ENCODE peak calls at places on chromosomes 1 and 21, in five cellular contexts. One of them, this sample, is unnamed.

GRCh38 chr1:23515905-23516304 is 15.1 kb downstream of the E2F2 start:
- DNase-seq in GM23248: no peak
- DNase-seq in CD8-positive, alpha-beta T cell: no peak
- DNase-seq in adrenal gland: no peak
- DNase-seq in foreskin fibroblast: no peak
- DNase-seq in this sample: no peak

GRCh38 chr1:244350027-244350426 is 101.7 kb downstream of the ADSS2 start:
- DNase-seq in GM23248: no peak
- DNase-seq in CD8-positive, alpha-beta T cell: no peak
- DNase-seq in adrenal gland: no peak
- DNase-seq in foreskin fibroblast: no peak
- DNase-seq in this sample: no peak

GRCh38 chr21:46092026-46092764 is 5.7 kb upstream of the COL6A2 start:
- DNase-seq in GM23248: peak; percentile 99
- DNase-seq in CD8-positive, alpha-beta T cell: peak; percentile 36
- DNase-seq in adrenal gland: no peak
- DNase-seq in foreskin fibroblast: peak; percentile 99
- DNase-seq in this sample: no peak

GRCh38 chr1:184953600-184954219 is 20.6 kb downstream of the NIBAN1 start:
- DNase-seq in GM23248: peak; percentile 76
- DNase-seq in CD8-positive, alpha-beta T cell: no peak
- DNase-seq in adrenal gland: no peak
- DNase-seq in foreskin fibroblast: no peak
- DNase-seq in this sample: no peak

GRCh38 chr21:41235214-41235613 is 67.3 kb downstream of the BACE2 start:
- DNase-seq in GM23248: no peak
- DNase-seq in CD8-positive, alpha-beta T cell: no peak
- DNase-seq in adrenal gland: no peak
- DNase-seq in foreskin fibroblast: no peak
- DNase-seq in this sample: no peak

GRCh38 chr1:5887436-5888290 is 104.6 kb downstream of the NPHP4 start:
- DNase-seq in GM23248: no peak
- DNase-seq in CD8-positive, alpha-beta T cell: no peak
- DNase-seq in adrenal gland: no peak
- DNase-seq in foreskin fibroblast: no peak
- DNase-seq in this sample: no peak

GRCh38 chr1:20404466-20404865 is 81.5 kb downstream of the CAMK2N1 start:
- DNase-seq in GM23248: peak; percentile 17
- DNase-seq in CD8-positive, alpha-beta T cell: peak; percentile 37
- DNase-seq in adrenal gland: no peak
- DNase-seq in foreskin fibroblast: no peak
- DNase-seq in this sample: no peak

GRCh38 chr1:196558424-196558823 is 49.8 kb downstream of the KCNT2 start:
- DNase-seq in GM23248: peak; percentile 88
- DNase-seq in CD8-positive, alpha-beta T cell: no peak
- DNase-seq in adrenal gland: no peak
- DNase-seq in foreskin fibroblast: peak; percentile 52
- DNase-seq in this sample: no peak

GRCh38 chr1:51420867-51421627 is 90.7 kb upstream of the TTC39A start:
- DNase-seq in GM23248: no peak
- DNase-seq in CD8-positive, alpha-beta T cell: no peak
- DNase-seq in adrenal gland: no peak
- DNase-seq in foreskin fibroblast: no peak
- DNase-seq in this sample: no peak

GRCh38 chr1:9900142-9901043 is 9.7 kb downstream of the CTNNBIP1 start:
- DNase-seq in GM23248: no peak
- DNase-seq in CD8-positive, alpha-beta T cell: no peak
- DNase-seq in adrenal gland: peak; percentile 59
- DNase-seq in foreskin fibroblast: no peak
- DNase-seq in this sample: no peak

GRCh38 chr1:19384113-19384512 is 72.0 kb downstream of the SLC66A1 start:
- DNase-seq in GM23248: peak; percentile 67
- DNase-seq in CD8-positive, alpha-beta T cell: no peak
- DNase-seq in adrenal gland: peak; percentile 53
- DNase-seq in foreskin fibroblast: peak; percentile 37
- DNase-seq in this sample: no peak

GRCh38 chr21:46307625-46308024 is 16.0 kb downstream of the C21orf58 start:
- DNase-seq in GM23248: peak; percentile 62
- DNase-seq in CD8-positive, alpha-beta T cell: no peak
- DNase-seq in adrenal gland: no peak
- DNase-seq in foreskin fibroblast: peak; percentile 74
- DNase-seq in this sample: no peak

GRCh38 chr21:40534886-40535285 is 312.1 kb downstream of the DSCAM start:
- DNase-seq in GM23248: no peak
- DNase-seq in CD8-positive, alpha-beta T cell: no peak
- DNase-seq in adrenal gland: no peak
- DNase-seq in foreskin fibroblast: no peak
- DNase-seq in this sample: no peak

GRCh38 chr1:193183019-193183643 is 3.3 kb downstream of the B3GALT2 start:
- DNase-seq in GM23248: peak; percentile 69
- DNase-seq in CD8-positive, alpha-beta T cell: no peak
- DNase-seq in adrenal gland: no peak
- DNase-seq in foreskin fibroblast: peak; percentile 41
- DNase-seq in this sample: no peak

GRCh38 chr1:38178236-38178635 is 131.6 kb upstream of the POU3F1 start:
- DNase-seq in GM23248: no peak
- DNase-seq in CD8-positive, alpha-beta T cell: no peak
- DNase-seq in adrenal gland: no peak
- DNase-seq in foreskin fibroblast: no peak
- DNase-seq in this sample: no peak

GRCh38 chr1:199202331-199202730 is 563.5 kb downstream of the PTPRC start:
- DNase-seq in GM23248: no peak
- DNase-seq in CD8-positive, alpha-beta T cell: no peak
- DNase-seq in adrenal gland: no peak
- DNase-seq in foreskin fibroblast: no peak
- DNase-seq in this sample: no peak

GRCh38 chr1:3530086-3530930 is 75.8 kb downstream of the ARHGEF16 start:
- DNase-seq in GM23248: peak; percentile 70
- DNase-seq in CD8-positive, alpha-beta T cell: no peak
- DNase-seq in adrenal gland: no peak
- DNase-seq in foreskin fibroblast: no peak
- DNase-seq in this sample: no peak

GRCh38 chr1:240794061-240794843 is 182.3 kb upstream of the GREM2 start:
- DNase-seq in GM23248: no peak
- DNase-seq in CD8-positive, alpha-beta T cell: no peak
- DNase-seq in adrenal gland: no peak
- DNase-seq in foreskin fibroblast: no peak
- DNase-seq in this sample: no peak

GRCh38 chr1:7478797-7479499 is 292.1 kb upstream of the VAMP3 start:
- DNase-seq in GM23248: peak; percentile 98
- DNase-seq in CD8-positive, alpha-beta T cell: no peak
- DNase-seq in adrenal gland: peak; percentile 69
- DNase-seq in foreskin fibroblast: peak; percentile 81
- DNase-seq in this sample: no peak

GRCh38 chr1:248805905-248806304 is 19.8 kb downstream of the SH3BP5L start:
- DNase-seq in GM23248: no peak
- DNase-seq in CD8-positive, alpha-beta T cell: no peak
- DNase-seq in adrenal gland: peak; percentile 35
- DNase-seq in foreskin fibroblast: no peak
- DNase-seq in this sample: no peak
- H3K4me3 ChIP-seq in GM23248: no peak overlapping the region
- H3K4me3 ChIP-seq in CD8-positive, alpha-beta T cell: no peak overlapping the region
- H3K4me3 ChIP-seq in adrenal gland: no peak overlapping the region
- H3K4me3 ChIP-seq in foreskin fibroblast: no peak overlapping the region
- H3K4me3 ChIP-seq in this sample: no peak overlapping the region

GRCh38 chr1:27031235-27032118 is 18.8 kb upstream of the TENT5B start:
- DNase-seq in GM23248: peak; percentile 72
- DNase-seq in CD8-positive, alpha-beta T cell: no peak
- DNase-seq in adrenal gland: peak; percentile 93
- DNase-seq in foreskin fibroblast: peak; percentile 81
- DNase-seq in this sample: no peak
- H3K4me3 ChIP-seq in GM23248: peak overlapping the region; percentile 63
- H3K4me3 ChIP-seq in CD8-positive, alpha-beta T cell: no peak overlapping the region
- H3K4me3 ChIP-seq in adrenal gland: no peak overlapping the region
- H3K4me3 ChIP-seq in foreskin fibroblast: peak overlapping the region; percentile 42
- H3K4me3 ChIP-seq in this sample: peak overlapping the region; percentile 6

DNA sequence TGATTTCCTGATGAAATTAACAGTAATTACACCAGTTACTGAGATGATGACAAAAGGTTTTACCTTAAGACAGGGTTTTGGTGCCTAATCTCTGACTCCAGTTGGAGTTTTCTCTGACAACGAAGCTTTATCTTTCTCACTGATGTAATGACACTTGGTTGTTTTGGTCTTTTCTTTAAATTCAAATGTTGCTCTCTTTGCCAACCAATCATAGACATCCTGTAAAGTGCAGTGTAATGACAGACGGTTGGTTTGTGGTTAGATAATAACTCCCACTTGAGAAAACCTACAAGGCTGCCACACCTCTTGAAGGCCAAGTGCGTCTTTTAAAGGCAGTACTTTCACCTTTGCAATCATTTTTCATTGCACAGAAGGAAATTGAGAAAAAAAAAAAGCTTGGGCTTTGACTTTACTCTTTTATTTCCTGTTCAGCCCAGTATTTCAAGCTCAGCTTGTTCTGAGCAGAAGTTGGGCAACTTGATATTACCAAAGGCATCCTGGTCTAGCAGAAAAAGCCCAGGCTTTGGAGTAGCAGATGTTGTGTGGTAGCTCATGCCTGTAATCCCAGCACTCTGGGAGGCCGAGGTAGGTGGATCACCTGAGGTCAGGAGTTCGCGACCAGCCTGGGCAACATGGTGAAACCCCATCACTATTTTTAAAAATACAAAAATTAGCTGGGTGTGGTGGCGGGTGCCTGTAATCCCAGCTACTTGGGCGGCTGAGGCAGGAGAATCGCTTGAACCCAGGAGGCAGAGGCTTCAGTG is 14.9 kb downstream of the PDIK1L start:
- DNase-seq in GM23248: no peak
- DNase-seq in CD8-positive, alpha-beta T cell: peak; percentile 63
- DNase-seq in adrenal gland: no peak
- DNase-seq in foreskin fibroblast: no peak
- DNase-seq in this sample: no peak
- H3K4me3 ChIP-seq in GM23248: no peak overlapping the region
- H3K4me3 ChIP-seq in CD8-positive, alpha-beta T cell: peak overlapping the region; percentile 12
- H3K4me3 ChIP-seq in adrenal gland: no peak overlapping the region
- H3K4me3 ChIP-seq in foreskin fibroblast: no peak overlapping the region
- H3K4me3 ChIP-seq in this sample: no peak overlapping the region

GRCh38 chr1:234961468-234962339 is 166.9 kb downstream of the TOMM20 start:
- DNase-seq in GM23248: peak; percentile 88
- DNase-seq in CD8-positive, alpha-beta T cell: peak; percentile 48
- DNase-seq in adrenal gland: peak; percentile 59
- DNase-seq in foreskin fibroblast: peak; percentile 78
- DNase-seq in this sample: no peak
- H3K4me3 ChIP-seq in GM23248: peak overlapping the region; percentile 38
- H3K4me3 ChIP-seq in CD8-positive, alpha-beta T cell: no peak overlapping the region
- H3K4me3 ChIP-seq in adrenal gland: no peak overlapping the region
- H3K4me3 ChIP-seq in foreskin fibroblast: peak overlapping the region; percentile 37
- H3K4me3 ChIP-seq in this sample: no peak overlapping the region

DNA sequence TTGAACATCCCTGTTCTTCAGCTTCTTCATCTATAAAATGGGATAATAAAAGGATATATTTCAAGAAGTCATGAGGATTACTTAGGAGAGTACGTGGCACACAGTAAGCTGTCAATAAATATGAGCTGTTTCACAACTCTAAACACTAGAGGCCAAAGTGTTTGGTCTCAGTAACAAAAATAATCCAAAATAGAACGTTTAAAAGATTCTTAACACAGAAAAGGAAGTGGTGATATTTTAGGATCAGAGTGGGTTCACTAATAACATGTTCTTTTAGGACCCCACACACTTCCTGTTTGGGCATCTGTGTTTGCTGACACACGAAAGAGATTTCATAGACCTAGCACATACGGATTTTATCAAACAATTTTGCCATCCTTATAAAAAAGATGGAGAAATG is 32.9 kb downstream of the TNFSF18 start:
- DNase-seq in GM23248: no peak
- DNase-seq in CD8-positive, alpha-beta T cell: no peak
- DNase-seq in adrenal gland: no peak
- DNase-seq in foreskin fibroblast: no peak
- DNase-seq in this sample: no peak
- H3K4me3 ChIP-seq in GM23248: no peak overlapping the region
- H3K4me3 ChIP-seq in CD8-positive, alpha-beta T cell: no peak overlapping the region
- H3K4me3 ChIP-seq in adrenal gland: no peak overlapping the region
- H3K4me3 ChIP-seq in foreskin fibroblast: no peak overlapping the region
- H3K4me3 ChIP-seq in this sample: no peak overlapping the region

GRCh38 chr1:40924767-40925166 is 54.7 kb upstream of the CTPS1 start:
- DNase-seq in GM23248: no peak
- DNase-seq in CD8-positive, alpha-beta T cell: no peak
- DNase-seq in adrenal gland: no peak
- DNase-seq in foreskin fibroblast: no peak
- DNase-seq in this sample: no peak
- H3K4me3 ChIP-seq in GM23248: no peak overlapping the region
- H3K4me3 ChIP-seq in CD8-positive, alpha-beta T cell: no peak overlapping the region
- H3K4me3 ChIP-seq in adrenal gland: no peak overlapping the region
- H3K4me3 ChIP-seq in foreskin fibroblast: no peak overlapping the region
- H3K4me3 ChIP-seq in this sample: no peak overlapping the region

DNA sequence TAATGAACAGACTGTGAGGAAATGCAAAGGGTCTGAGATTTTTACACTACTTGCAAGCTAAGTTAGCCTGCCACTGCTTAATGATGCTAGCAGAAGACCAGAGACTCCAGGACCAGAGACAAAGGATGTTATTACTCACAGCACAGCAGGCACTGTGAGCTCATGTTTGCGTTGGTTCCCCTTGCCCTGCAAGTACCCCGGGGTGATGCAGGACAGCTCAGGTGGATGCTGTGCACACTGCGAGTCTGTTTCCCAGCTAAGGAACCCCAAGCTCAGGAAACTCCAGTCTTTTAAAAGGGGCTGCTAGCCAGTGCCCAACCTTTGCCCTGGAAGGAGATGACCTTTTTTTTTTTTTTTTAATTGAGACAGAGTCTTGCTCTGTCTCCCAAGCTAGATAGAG is 1.2 kb downstream of the FHAD1 start:
- DNase-seq in GM23248: no peak
- DNase-seq in CD8-positive, alpha-beta T cell: no peak
- DNase-seq in adrenal gland: no peak
- DNase-seq in foreskin fibroblast: no peak
- DNase-seq in this sample: no peak
- H3K4me3 ChIP-seq in GM23248: no peak overlapping the region
- H3K4me3 ChIP-seq in CD8-positive, alpha-beta T cell: no peak overlapping the region
- H3K4me3 ChIP-seq in adrenal gland: no peak overlapping the region
- H3K4me3 ChIP-seq in foreskin fibroblast: no peak overlapping the region
- H3K4me3 ChIP-seq in this sample: no peak overlapping the region

DNA sequence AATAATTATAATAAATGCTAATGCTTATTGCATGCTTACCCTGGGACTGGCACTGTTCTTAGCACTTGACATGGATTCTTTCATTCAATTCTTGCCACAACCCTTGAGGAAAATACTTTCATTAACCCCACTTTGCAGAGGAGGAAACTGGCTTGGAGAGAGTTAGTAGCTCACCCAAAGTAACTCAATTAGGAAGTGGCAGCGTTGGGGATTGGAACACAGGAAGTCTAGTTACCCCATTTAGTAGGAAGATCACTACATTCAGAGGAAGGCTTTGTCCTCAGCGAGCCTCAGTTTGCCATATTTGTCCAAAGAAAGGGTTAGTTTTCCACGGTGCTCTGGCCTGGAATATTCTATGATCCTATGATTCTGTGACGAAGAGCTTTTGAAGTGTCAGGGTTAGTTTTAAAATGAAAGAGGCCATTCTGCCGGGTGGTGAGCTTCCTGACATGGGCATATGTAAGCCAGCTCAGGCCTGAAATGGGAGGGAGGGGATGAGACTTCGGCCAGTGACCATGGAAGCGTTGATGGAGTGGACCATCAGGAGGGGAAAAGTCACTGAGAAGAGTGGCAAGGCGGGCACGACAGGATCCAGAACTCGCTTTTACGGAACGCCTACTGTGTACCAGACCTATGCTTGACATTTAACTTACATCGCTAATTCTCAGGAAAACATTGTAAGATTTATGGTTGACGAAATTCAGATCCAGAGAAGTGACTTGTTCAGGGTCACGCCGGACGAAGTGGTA is 28.2 kb upstream of the EPB41 start:
- DNase-seq in GM23248: peak; percentile 7
- DNase-seq in CD8-positive, alpha-beta T cell: no peak
- DNase-seq in adrenal gland: no peak
- DNase-seq in foreskin fibroblast: no peak
- DNase-seq in this sample: no peak
- H3K4me3 ChIP-seq in GM23248: peak overlapping the region; percentile 76
- H3K4me3 ChIP-seq in CD8-positive, alpha-beta T cell: peak overlapping the region; percentile 93
- H3K4me3 ChIP-seq in adrenal gland: no peak overlapping the region
- H3K4me3 ChIP-seq in foreskin fibroblast: no peak overlapping the region
- H3K4me3 ChIP-seq in this sample: peak overlapping the region; percentile 58

This sample was measured in iPS DF 6.9.